ENCODE peak calls at places on chromosomes 3 and 15, in six cellular contexts. L, X, Y, D, I and T are unnamed samples.

GRCh38 chr3:111151438-111151837 is 79.8 kb downstream of the NECTIN3 start:
- DNase-seq in L (peak), X (no peak), Y (peak), D (no peak), I (peak), T (no peak)

GRCh38 chr3:113532698-113533533 is 561 bp downstream of the SIDT1 start:
- DNase-seq in L (no peak), X (peak), Y (peak), D (peak), I (peak), T (no peak)

GRCh38 chr15:70251246-70251990 is 153.7 kb upstream of the TLE3 start:
- DNase-seq in L (no peak), X (no peak), Y (no peak), D (no peak), I (no peak), T (no peak)

GRCh38 chr15:42908538-42908937 is 12.0 kb downstream of the TTBK2 start:
- DNase-seq in L (no peak), X (no peak), Y (no peak), D (no peak), I (no peak), T (no peak)

GRCh38 chr15:60570936-60571530 is 92.1 kb upstream of the ICE2 start:
- DNase-seq in L (no peak), X (no peak), Y (no peak), D (no peak), I (no peak), T (no peak)

GRCh38 chr3:179234244-179234643 is 16.7 kb downstream of the KCNMB3 start:
- DNase-seq in L (no peak), X (no peak), Y (peak), D (no peak), I (peak), T (no peak)

GRCh38 chr3:46719044-46719565 is 1.4 kb upstream of the PRSS50 start:
- DNase-seq in L (no peak), X (no peak), Y (no peak), D (no peak), I (no peak), T (no peak)

GRCh38 chr15:58299311-58299850 is 132.4 kb upstream of the LIPC start:
- DNase-seq in L (peak), X (no peak), Y (no peak), D (no peak), I (peak), T (no peak)

GRCh38 chr3:39108309-39108708 is 829 bp downstream of the TTC21A start:
- DNase-seq in L (no peak), X (no peak), Y (no peak), D (no peak), I (no peak), T (no peak)

GRCh38 chr3:57951106-57951882 is 56.9 kb upstream of the FLNB start:
- DNase-seq in L (no peak), X (no peak), Y (peak), D (peak), I (peak), T (peak)

GRCh38 chr3:53841296-53841695 is 4.9 kb downstream of the CHDH start:
- DNase-seq in L (no peak), X (no peak), Y (no peak), D (no peak), I (no peak), T (no peak)

GRCh38 chr3:133792171-133792763 is 13.3 kb upstream of the SRPRB start:
- DNase-seq in L (no peak), X (no peak), Y (peak), D (no peak), I (no peak), T (peak)

GRCh38 chr15:70289191-70289955 is 191.7 kb upstream of the TLE3 start:
- DNase-seq in L (no peak), X (no peak), Y (peak), D (no peak), I (peak), T (no peak)

GRCh38 chr3:149784064-149784704 is 8.2 kb downstream of the ANKUB1 start:
- DNase-seq in L (peak), X (no peak), Y (peak), D (no peak), I (no peak), T (no peak)

GRCh38 chr3:41053220-41053619 is 146.1 kb upstream of the CTNNB1 start:
- DNase-seq in L (no peak), X (no peak), Y (no peak), D (no peak), I (no peak), T (no peak)

GRCh38 chr15:75641603-75642002 is 1.6 kb upstream of the IMP3 start:
- DNase-seq in L (no peak), X (no peak), Y (no peak), D (no peak), I (no peak), T (no peak)

GRCh38 chr3:55201729-55202128 is 273.9 kb upstream of the LRTM1 start:
- DNase-seq in L (no peak), X (no peak), Y (no peak), D (no peak), I (no peak), T (no peak)

GRCh38 chr3:13762931-13763330 is 116.9 kb downstream of the WNT7A start:
- DNase-seq in L (no peak), X (no peak), Y (no peak), D (no peak), I (no peak), T (no peak)

GRCh38 chr3:111902534-111902933 is 43.5 kb downstream of the PHLDB2 start:
- DNase-seq in L (no peak), X (no peak), Y (no peak), D (no peak), I (no peak), T (no peak)

GRCh38 chr3:149080011-149080698 is 6.2 kb downstream of the HLTF start:
- DNase-seq in L (no peak), X (no peak), Y (peak), D (no peak), I (peak), T (no peak)

GRCh38 chr15:78481917-78482316 is 25.5 kb upstream of the HYKK start:
- DNase-seq in L (no peak), X (no peak), Y (no peak), D (no peak), I (no peak), T (no peak)

GRCh38 chr3:123383101-123384053 is 65.5 kb downstream of the ADCY5 start:
- DNase-seq in L (no peak), X (no peak), Y (peak), D (no peak), I (no peak), T (peak)

GRCh38 chr3:6125520-6125919 is 735.4 kb upstream of the GRM7 start:
- DNase-seq in L (no peak), X (no peak), Y (no peak), D (no peak), I (no peak), T (no peak)

GRCh38 chr3:131353946-131354345 is 27.6 kb upstream of the NUDT16 start:
- DNase-seq in L (no peak), X (no peak), Y (no peak), D (no peak), I (no peak), T (no peak)

GRCh38 chr3:126616931-126617330 is 38.0 kb downstream of the TXNRD3 start:
- DNase-seq in L (no peak), X (no peak), Y (no peak), D (no peak), I (no peak), T (no peak)

GRCh38 chr3:48561045-48561736 is 2.4 kb downstream of the UCN2 start:
- DNase-seq in L (no peak), X (no peak), Y (peak), D (no peak), I (peak), T (peak)

GRCh38 chr3:196047391-196048030 is 34.4 kb downstream of the TFRC start:
- DNase-seq in L (no peak), X (no peak), Y (no peak), D (no peak), I (no peak), T (no peak)

GRCh38 chr3:15872807-15873206 is 75.0 kb upstream of the ANKRD28 start:
- DNase-seq in L (no peak), X (no peak), Y (no peak), D (no peak), I (no peak), T (no peak)

GRCh38 chr3:23888617-23889228 is 28.1 kb downstream of the NKIRAS1 start:
- DNase-seq in L (no peak), X (no peak), Y (peak), D (no peak), I (peak), T (peak)

GRCh38 chr3:115381573-115381912 is 234.5 kb upstream of the ZBTB20 start:
- DNase-seq in L (no peak), X (no peak), Y (no peak), D (no peak), I (peak), T (no peak)

GRCh38 chr15:82314769-82315518 is 34.3 kb downstream of the GOLGA6L10 start:
- DNase-seq in L (no peak), X (no peak), Y (no peak), D (no peak), I (no peak), T (no peak)

GRCh38 chr15:60212536-60212935 is 185.2 kb downstream of the ANXA2 start:
- DNase-seq in L (peak), X (no peak), Y (no peak), D (peak), I (no peak), T (no peak)

GRCh38 chr3:185825639-185826481 is 1.0 kb upstream of the IGF2BP2 start:
- DNase-seq in L (no peak), X (peak), Y (peak), D (peak), I (peak), T (peak)

GRCh38 chr3:167813169-167814123 is 77.9 kb downstream of the SERPINI1 start:
- DNase-seq in L (no peak), X (no peak), Y (peak), D (no peak), I (no peak), T (peak)

GRCh38 chr3:45910892-45911291 is 24.5 kb downstream of the CCR9 start:
- DNase-seq in L (no peak), X (no peak), Y (no peak), D (no peak), I (no peak), T (no peak)

GRCh38 chr15:101337976-101338375 is 42.9 kb upstream of the SNRPA1 start:
- DNase-seq in L (no peak), X (no peak), Y (no peak), D (no peak), I (no peak), T (no peak)

GRCh38 chr15:77819271-77819806 is 186.6 kb upstream of the LINGO1 start:
- DNase-seq in L (no peak), X (no peak), Y (peak), D (peak), I (no peak), T (no peak)